ENCODE peak calls at places on chromosomes 1 and 21, in ten cellular contexts. One of them, this sample, is unnamed.

GRCh38 chr21:44058981-44059380 is 46.9 kb downstream of the TRAPPC10 start:
- DNase-seq in mucosa of gallbladder: no peak
- DNase-seq in SHP77: no peak
- DNase-seq in HFFc6: no peak
- DNase-seq in NCI-H345: no peak
- DNase-seq in non-pigmented ciliary epithelial cell: no peak
- DNase-seq in small intestine: no peak
- DNase-seq in activated CD4-positive, alpha-beta T cell treated with anti-CD3 and anti-CD28 coated beads, Interleukin-2, amount 10 ng/mL, durations not matched to agents 7 days and 5 days: no peak
- DNase-seq in D721Med: no peak
- DNase-seq in KG1: no peak
- DNase-seq in this sample: no peak

GRCh38 chr1:9075023-9075422 is 5.6 kb upstream of the SLC2A5 start:
- DNase-seq in HFFc6: no peak
- DNase-seq in non-pigmented ciliary epithelial cell: no peak
- DNase-seq in SHP77: peak
- DNase-seq in NCI-H345: peak
- DNase-seq in activated CD4-positive, alpha-beta T cell treated with anti-CD3 and anti-CD28 coated beads, Interleukin-2, amount 10 ng/mL, durations not matched to agents 7 days and 5 days: no peak
- DNase-seq in D721Med: no peak
- DNase-seq in small intestine: no peak
- DNase-seq in KG1: peak
- DNase-seq in mucosa of gallbladder: no peak
- DNase-seq in this sample: no peak

GRCh38 chr1:206897175-206897574 is at the start of gene IL24:
- DNase-seq in D721Med: no peak
- DNase-seq in KG1: no peak
- DNase-seq in mucosa of gallbladder: no peak
- DNase-seq in SHP77: no peak
- DNase-seq in small intestine: no peak
- DNase-seq in activated CD4-positive, alpha-beta T cell treated with anti-CD3 and anti-CD28 coated beads, Interleukin-2, amount 10 ng/mL, durations not matched to agents 7 days and 5 days: no peak
- DNase-seq in HFFc6: no peak
- DNase-seq in NCI-H345: no peak
- DNase-seq in non-pigmented ciliary epithelial cell: no peak
- DNase-seq in this sample: no peak

GRCh38 chr1:56525463-56526155 is 53.8 kb downstream of the PLPP3 start:
- DNase-seq in D721Med: no peak
- DNase-seq in small intestine: peak
- DNase-seq in SHP77: peak
- DNase-seq in NCI-H345: no peak
- DNase-seq in mucosa of gallbladder: no peak
- DNase-seq in KG1: no peak
- DNase-seq in non-pigmented ciliary epithelial cell: no peak
- DNase-seq in activated CD4-positive, alpha-beta T cell treated with anti-CD3 and anti-CD28 coated beads, Interleukin-2, amount 10 ng/mL, durations not matched to agents 7 days and 5 days: no peak
- DNase-seq in HFFc6: peak
- DNase-seq in this sample: no peak

GRCh38 chr1:232108598-232108997 is 482.0 kb downstream of the DISC1 start:
- DNase-seq in KG1: no peak
- DNase-seq in HFFc6: no peak
- DNase-seq in activated CD4-positive, alpha-beta T cell treated with anti-CD3 and anti-CD28 coated beads, Interleukin-2, amount 10 ng/mL, durations not matched to agents 7 days and 5 days: no peak
- DNase-seq in non-pigmented ciliary epithelial cell: no peak
- DNase-seq in mucosa of gallbladder: no peak
- DNase-seq in SHP77: no peak
- DNase-seq in D721Med: no peak
- DNase-seq in NCI-H345: no peak
- DNase-seq in small intestine: no peak
- DNase-seq in this sample: no peak

GRCh38 chr21:32298658-32299081 is at the start of gene MRAP:
- DNase-seq in SHP77: no peak
- DNase-seq in mucosa of gallbladder: no peak
- DNase-seq in activated CD4-positive, alpha-beta T cell treated with anti-CD3 and anti-CD28 coated beads, Interleukin-2, amount 10 ng/mL, durations not matched to agents 7 days and 5 days: no peak
- DNase-seq in non-pigmented ciliary epithelial cell: no peak
- DNase-seq in small intestine: no peak
- DNase-seq in NCI-H345: no peak
- DNase-seq in KG1: no peak
- DNase-seq in HFFc6: no peak
- DNase-seq in D721Med: no peak
- DNase-seq in this sample: no peak

GRCh38 chr1:153345187-153346066 is 3.2 kb downstream of the PGLYRP4 start:
- DNase-seq in HFFc6: no peak
- DNase-seq in activated CD4-positive, alpha-beta T cell treated with anti-CD3 and anti-CD28 coated beads, Interleukin-2, amount 10 ng/mL, durations not matched to agents 7 days and 5 days: no peak
- DNase-seq in D721Med: no peak
- DNase-seq in mucosa of gallbladder: peak
- DNase-seq in SHP77: no peak
- DNase-seq in non-pigmented ciliary epithelial cell: no peak
- DNase-seq in KG1: no peak
- DNase-seq in small intestine: no peak
- DNase-seq in NCI-H345: peak
- DNase-seq in this sample: no peak

GRCh38 chr1:167439301-167439988 is 78.9 kb downstream of the CD247 start:
- DNase-seq in NCI-H345: peak
- DNase-seq in small intestine: peak
- DNase-seq in SHP77: no peak
- DNase-seq in HFFc6: no peak
- DNase-seq in activated CD4-positive, alpha-beta T cell treated with anti-CD3 and anti-CD28 coated beads, Interleukin-2, amount 10 ng/mL, durations not matched to agents 7 days and 5 days: no peak
- DNase-seq in KG1: no peak
- DNase-seq in D721Med: peak
- DNase-seq in mucosa of gallbladder: peak
- DNase-seq in non-pigmented ciliary epithelial cell: no peak
- DNase-seq in this sample: peak

GRCh38 chr1:203915811-203916210 is 54.4 kb downstream of the SNRPE start:
- DNase-seq in SHP77: no peak
- DNase-seq in HFFc6: peak
- DNase-seq in activated CD4-positive, alpha-beta T cell treated with anti-CD3 and anti-CD28 coated beads, Interleukin-2, amount 10 ng/mL, durations not matched to agents 7 days and 5 days: no peak
- DNase-seq in small intestine: no peak
- DNase-seq in mucosa of gallbladder: no peak
- DNase-seq in D721Med: no peak
- DNase-seq in KG1: no peak
- DNase-seq in non-pigmented ciliary epithelial cell: no peak
- DNase-seq in NCI-H345: no peak
- DNase-seq in this sample: no peak

GRCh38 chr1:169945171-169945570 is 51.5 kb upstream of the SCYL3 start:
- DNase-seq in mucosa of gallbladder: no peak
- DNase-seq in activated CD4-positive, alpha-beta T cell treated with anti-CD3 and anti-CD28 coated beads, Interleukin-2, amount 10 ng/mL, durations not matched to agents 7 days and 5 days: no peak
- DNase-seq in NCI-H345: no peak
- DNase-seq in D721Med: no peak
- DNase-seq in HFFc6: no peak
- DNase-seq in small intestine: no peak
- DNase-seq in KG1: no peak
- DNase-seq in non-pigmented ciliary epithelial cell: no peak
- DNase-seq in SHP77: peak
- DNase-seq in this sample: no peak

GRCh38 chr1:31263408-31263807 is 23.7 kb upstream of the NKAIN1 start:
- DNase-seq in NCI-H345: no peak
- DNase-seq in activated CD4-positive, alpha-beta T cell treated with anti-CD3 and anti-CD28 coated beads, Interleukin-2, amount 10 ng/mL, durations not matched to agents 7 days and 5 days: no peak
- DNase-seq in SHP77: no peak
- DNase-seq in non-pigmented ciliary epithelial cell: no peak
- DNase-seq in HFFc6: no peak
- DNase-seq in mucosa of gallbladder: no peak
- DNase-seq in small intestine: peak
- DNase-seq in D721Med: no peak
- DNase-seq in KG1: no peak
- DNase-seq in this sample: no peak

GRCh38 chr1:201126832-201127754 is at the start of gene ASCL5:
- DNase-seq in D721Med: no peak
- DNase-seq in mucosa of gallbladder: peak
- DNase-seq in SHP77: peak
- DNase-seq in NCI-H345: peak
- DNase-seq in non-pigmented ciliary epithelial cell: no peak
- DNase-seq in KG1: no peak
- DNase-seq in activated CD4-positive, alpha-beta T cell treated with anti-CD3 and anti-CD28 coated beads, Interleukin-2, amount 10 ng/mL, durations not matched to agents 7 days and 5 days: no peak
- DNase-seq in small intestine: peak
- DNase-seq in HFFc6: no peak
- DNase-seq in this sample: no peak

GRCh38 chr1:96425382-96426129 is 296.0 kb upstream of the PTBP2 start:
- DNase-seq in SHP77: no peak
- DNase-seq in HFFc6: no peak
- DNase-seq in non-pigmented ciliary epithelial cell: no peak
- DNase-seq in NCI-H345: no peak
- DNase-seq in mucosa of gallbladder: no peak
- DNase-seq in D721Med: no peak
- DNase-seq in KG1: no peak
- DNase-seq in activated CD4-positive, alpha-beta T cell treated with anti-CD3 and anti-CD28 coated beads, Interleukin-2, amount 10 ng/mL, durations not matched to agents 7 days and 5 days: no peak
- DNase-seq in small intestine: no peak
- DNase-seq in this sample: peak

GRCh38 chr1:220189750-220190347 is 82.4 kb downstream of the RAB3GAP2 start:
- DNase-seq in NCI-H345: peak
- DNase-seq in small intestine: peak
- DNase-seq in non-pigmented ciliary epithelial cell: no peak
- DNase-seq in HFFc6: no peak
- DNase-seq in mucosa of gallbladder: no peak
- DNase-seq in D721Med: no peak
- DNase-seq in activated CD4-positive, alpha-beta T cell treated with anti-CD3 and anti-CD28 coated beads, Interleukin-2, amount 10 ng/mL, durations not matched to agents 7 days and 5 days: no peak
- DNase-seq in SHP77: peak
- DNase-seq in KG1: no peak
- DNase-seq in this sample: peak

GRCh38 chr1:150912623-150913022 is 13.5 kb upstream of the SETDB1 start:
- DNase-seq in non-pigmented ciliary epithelial cell: no peak
- DNase-seq in NCI-H345: no peak
- DNase-seq in D721Med: no peak
- DNase-seq in KG1: no peak
- DNase-seq in mucosa of gallbladder: no peak
- DNase-seq in HFFc6: no peak
- DNase-seq in activated CD4-positive, alpha-beta T cell treated with anti-CD3 and anti-CD28 coated beads, Interleukin-2, amount 10 ng/mL, durations not matched to agents 7 days and 5 days: no peak
- DNase-seq in SHP77: no peak
- DNase-seq in small intestine: no peak
- DNase-seq in this sample: no peak

GRCh38 chr1:23787701-23788100 is 3.2 kb upstream of the LYPLA2 start:
- DNase-seq in mucosa of gallbladder: no peak
- DNase-seq in NCI-H345: no peak
- DNase-seq in activated CD4-positive, alpha-beta T cell treated with anti-CD3 and anti-CD28 coated beads, Interleukin-2, amount 10 ng/mL, durations not matched to agents 7 days and 5 days: no peak
- DNase-seq in SHP77: no peak
- DNase-seq in KG1: no peak
- DNase-seq in D721Med: no peak
- DNase-seq in HFFc6: no peak
- DNase-seq in non-pigmented ciliary epithelial cell: no peak
- DNase-seq in small intestine: no peak
- DNase-seq in this sample: no peak

This sample was measured in retina.